ENCODE peak calls at places on chromosome 6, in four cellular contexts. One of them, this sample, is unnamed.

GRCh38 chr6:134117409-134117808 is 65.0 kb upstream of the SLC2A12 start:
- DNase-seq in lower lobe of right lung: no peak
- DNase-seq in thoracic aorta: no peak
- DNase-seq in AG09309: no peak
- DNase-seq in this sample: no peak

GRCh38 chr6:47197672-47198640 is 111.7 kb downstream of the TNFRSF21 start:
- DNase-seq in lower lobe of right lung: no peak
- DNase-seq in thoracic aorta: no peak
- DNase-seq in AG09309: no peak
- DNase-seq in this sample: no peak

GRCh38 chr6:8881663-8882062 is 446.3 kb upstream of the SLC35B3 start:
- DNase-seq in lower lobe of right lung: no peak
- DNase-seq in thoracic aorta: no peak
- DNase-seq in AG09309: no peak
- DNase-seq in this sample: no peak

GRCh38 chr6:159935065-159935464 is 33.8 kb upstream of the IGF2R start:
- DNase-seq in lower lobe of right lung: no peak
- DNase-seq in thoracic aorta: no peak
- DNase-seq in AG09309: no peak
- DNase-seq in this sample: no peak

GRCh38 chr6:148513145-148514071 is 170.8 kb downstream of the SASH1 start:
- DNase-seq in lower lobe of right lung: no peak
- DNase-seq in thoracic aorta: no peak
- DNase-seq in AG09309: no peak
- DNase-seq in this sample: no peak

GRCh38 chr6:163419413-163420314 is 5.1 kb downstream of the QKI start:
- DNase-seq in lower lobe of right lung: no peak
- DNase-seq in thoracic aorta: no peak
- DNase-seq in AG09309: no peak
- DNase-seq in this sample: peak; percentile 25

GRCh38 chr6:12298995-12299394 is 8.8 kb downstream of the EDN1 start:
- DNase-seq in lower lobe of right lung: no peak
- DNase-seq in thoracic aorta: no peak
- DNase-seq in AG09309: no peak
- DNase-seq in this sample: no peak

GRCh38 chr6:135637701-135638100 is 140.2 kb upstream of the AHI1 start:
- DNase-seq in lower lobe of right lung: no peak
- DNase-seq in thoracic aorta: no peak
- DNase-seq in AG09309: no peak
- DNase-seq in this sample: no peak

GRCh38 chr6:6890400-6890858 is 217.3 kb upstream of the RREB1 start:
- DNase-seq in lower lobe of right lung: no peak
- DNase-seq in thoracic aorta: no peak
- DNase-seq in AG09309: no peak
- DNase-seq in this sample: no peak

GRCh38 chr6:1757133-1757532 is 147.4 kb downstream of the FOXC1 start:
- DNase-seq in lower lobe of right lung: no peak
- DNase-seq in thoracic aorta: no peak
- DNase-seq in AG09309: no peak
- DNase-seq in this sample: no peak

GRCh38 chr6:111971866-111972532 is 81.9 kb upstream of the CCN6 start:
- DNase-seq in lower lobe of right lung: no peak
- DNase-seq in thoracic aorta: no peak
- DNase-seq in AG09309: no peak
- DNase-seq in this sample: peak; percentile 48

GRCh38 chr6:28542440-28543293 is 17.0 kb downstream of the GPX5 start:
- DNase-seq in lower lobe of right lung: peak; percentile 64
- DNase-seq in thoracic aorta: no peak
- DNase-seq in AG09309: peak; percentile 55
- DNase-seq in this sample: peak; percentile 88

GRCh38 chr6:129267028-129267427 is 384.1 kb downstream of the LAMA2 start:
- DNase-seq in lower lobe of right lung: no peak
- DNase-seq in thoracic aorta: no peak
- DNase-seq in AG09309: no peak
- DNase-seq in this sample: no peak

GRCh38 chr6:88867841-88868558 is 95.4 kb downstream of the RNGTT start:
- DNase-seq in lower lobe of right lung: no peak
- DNase-seq in thoracic aorta: no peak
- DNase-seq in AG09309: no peak
- DNase-seq in this sample: no peak

GRCh38 chr6:2839195-2839981 is 2.3 kb downstream of the SERPINB1 start:
- DNase-seq in lower lobe of right lung: no peak
- DNase-seq in thoracic aorta: no peak
- DNase-seq in AG09309: no peak
- DNase-seq in this sample: no peak

GRCh38 chr6:2990932-2991506 is 8.7 kb upstream of the NQO2 start:
- DNase-seq in lower lobe of right lung: no peak
- DNase-seq in thoracic aorta: no peak
- DNase-seq in AG09309: no peak
- DNase-seq in this sample: no peak

GRCh38 chr6:156796627-156797026 is 19.4 kb downstream of the ARID1B start:
- DNase-seq in lower lobe of right lung: no peak
- DNase-seq in thoracic aorta: no peak
- DNase-seq in AG09309: no peak
- DNase-seq in this sample: no peak

GRCh38 chr6:13554929-13555333 is 19.5 kb upstream of the SIRT5 start:
- DNase-seq in lower lobe of right lung: no peak
- DNase-seq in thoracic aorta: no peak
- DNase-seq in AG09309: no peak
- DNase-seq in this sample: no peak

GRCh38 chr6:3356056-3356823 is 97.5 kb downstream of the PSMG4 start:
- DNase-seq in lower lobe of right lung: peak; percentile 79
- DNase-seq in thoracic aorta: peak; percentile 35
- DNase-seq in AG09309: no peak
- DNase-seq in this sample: peak; percentile 73

GRCh38 chr6:52788478-52788877 is 15.1 kb downstream of the GSTA1 start:
- DNase-seq in lower lobe of right lung: no peak
- DNase-seq in thoracic aorta: no peak
- DNase-seq in AG09309: no peak
- DNase-seq in this sample: no peak

GRCh38 chr6:157224178-157224956 is 99.0 kb downstream of the TMEM242 start:
- DNase-seq in lower lobe of right lung: no peak
- DNase-seq in thoracic aorta: no peak
- DNase-seq in AG09309: no peak
- DNase-seq in this sample: peak; percentile 35

GRCh38 chr6:160733045-160733646 is 31.1 kb downstream of the PLG start:
- DNase-seq in lower lobe of right lung: no peak
- DNase-seq in thoracic aorta: no peak
- DNase-seq in AG09309: peak; percentile 23
- DNase-seq in this sample: peak; percentile 82

GRCh38 chr6:41039060-41039998 is at the start of gene UNC5CL:
- DNase-seq in lower lobe of right lung: peak; percentile 60
- DNase-seq in thoracic aorta: no peak
- DNase-seq in AG09309: no peak
- DNase-seq in this sample: peak; percentile 51

GRCh38 chr6:12653396-12653910 is 63.1 kb upstream of the PHACTR1 start:
- DNase-seq in lower lobe of right lung: no peak
- DNase-seq in thoracic aorta: no peak
- DNase-seq in AG09309: no peak
- DNase-seq in this sample: no peak

GRCh38 chr6:104642871-104643270 is 216.8 kb downstream of the HACE1 start:
- DNase-seq in lower lobe of right lung: no peak
- DNase-seq in thoracic aorta: no peak
- DNase-seq in AG09309: no peak
- DNase-seq in this sample: no peak

GRCh38 chr6:121691126-121691540 is 255.7 kb downstream of the GJA1 start:
- DNase-seq in lower lobe of right lung: no peak
- DNase-seq in thoracic aorta: no peak
- DNase-seq in AG09309: no peak
- DNase-seq in this sample: no peak

GRCh38 chr6:106128981-106129761 is 43.0 kb downstream of the PRDM1 start:
- DNase-seq in lower lobe of right lung: no peak
- DNase-seq in thoracic aorta: no peak
- DNase-seq in AG09309: peak; percentile 98
- DNase-seq in this sample: no peak

GRCh38 chr6:22102671-22103070 is 194.2 kb downstream of the PRL start:
- DNase-seq in lower lobe of right lung: no peak
- DNase-seq in thoracic aorta: no peak
- DNase-seq in AG09309: no peak
- DNase-seq in this sample: peak; percentile 63

GRCh38 chr6:39295538-39295937 is 18.7 kb downstream of the KCNK17 start:
- DNase-seq in lower lobe of right lung: no peak
- DNase-seq in thoracic aorta: no peak
- DNase-seq in AG09309: no peak
- DNase-seq in this sample: no peak

GRCh38 chr6:159104931-159105330 is 60.1 kb upstream of the TAGAP start:
- DNase-seq in lower lobe of right lung: no peak
- DNase-seq in thoracic aorta: no peak
- DNase-seq in AG09309: no peak
- DNase-seq in this sample: peak; percentile 49

GRCh38 chr6:11025911-11026635 is 18.0 kb downstream of the ELOVL2 start:
- DNase-seq in lower lobe of right lung: no peak
- DNase-seq in thoracic aorta: no peak
- DNase-seq in AG09309: no peak
- DNase-seq in this sample: peak; percentile 44

GRCh38 chr6:5956939-5957338 is 49.8 kb downstream of the NRN1 start:
- DNase-seq in lower lobe of right lung: no peak
- DNase-seq in thoracic aorta: no peak
- DNase-seq in AG09309: no peak
- DNase-seq in this sample: no peak

GRCh38 chr6:160263214-160263939 is 4.8 kb upstream of the SLC22A2 start:
- DNase-seq in lower lobe of right lung: no peak
- DNase-seq in thoracic aorta: no peak
- DNase-seq in AG09309: no peak
- DNase-seq in this sample: no peak

GRCh38 chr6:135210632-135211305 is 29.7 kb downstream of the MYB start:
- DNase-seq in lower lobe of right lung: no peak
- DNase-seq in thoracic aorta: no peak
- DNase-seq in AG09309: no peak
- DNase-seq in this sample: no peak

GRCh38 chr6:44542401-44543116 is 155.1 kb downstream of the CDC5L start:
- DNase-seq in lower lobe of right lung: no peak
- DNase-seq in thoracic aorta: no peak
- DNase-seq in AG09309: no peak
- DNase-seq in this sample: no peak

GRCh38 chr6:44548319-44548718 is 160.8 kb downstream of the CDC5L start:
- DNase-seq in lower lobe of right lung: no peak
- DNase-seq in thoracic aorta: no peak
- DNase-seq in AG09309: no peak
- DNase-seq in this sample: no peak

GRCh38 chr6:44549516-44549915 is 162.0 kb downstream of the CDC5L start:
- DNase-seq in lower lobe of right lung: no peak
- DNase-seq in thoracic aorta: no peak
- DNase-seq in AG09309: no peak
- DNase-seq in this sample: no peak

GRCh38 chr6:44543664-44544063 is 156.2 kb downstream of the CDC5L start:
- DNase-seq in lower lobe of right lung: no peak
- DNase-seq in thoracic aorta: no peak
- DNase-seq in AG09309: no peak
- DNase-seq in this sample: no peak

GRCh38 chr6:44545224-44545623 is 157.7 kb downstream of the CDC5L start:
- DNase-seq in lower lobe of right lung: no peak
- DNase-seq in thoracic aorta: no peak
- DNase-seq in AG09309: no peak
- DNase-seq in this sample: no peak
- TF ChIP-seq CTCF in lower lobe of right lung: no peak
- TF ChIP-seq CTCF in thoracic aorta: no peak
- TF ChIP-seq CTCF in AG09309: no peak
- TF ChIP-seq CTCF in this sample: no peak

DNA sequence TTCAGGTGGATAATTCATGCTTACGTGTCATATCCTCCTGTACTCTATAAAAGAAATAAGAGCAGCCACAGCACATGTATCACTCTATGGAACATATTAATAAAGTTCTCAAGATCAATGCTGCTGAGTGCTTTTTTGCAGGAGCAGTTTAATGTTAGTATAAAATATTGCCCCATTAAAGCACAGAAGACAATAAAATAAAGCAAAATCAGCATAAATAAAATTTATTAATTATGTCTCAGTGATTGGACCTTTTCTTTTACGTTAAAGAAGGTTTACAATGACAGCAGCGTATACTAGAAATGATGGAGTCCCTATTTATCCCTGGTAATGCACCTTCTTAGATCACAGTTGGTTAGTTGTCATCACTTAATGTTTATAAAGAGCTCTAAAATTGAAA is 517.7 kb downstream of the EYS start:
- DNase-seq in lower lobe of right lung: no peak
- DNase-seq in thoracic aorta: no peak
- DNase-seq in AG09309: no peak
- DNase-seq in this sample: no peak
- H3K4me3 ChIP-seq in lower lobe of right lung: no peak overlapping the region
- H3K4me3 ChIP-seq in thoracic aorta: no peak overlapping the region
- H3K4me3 ChIP-seq in AG09309: no peak overlapping the region
- H3K4me3 ChIP-seq in this sample: no peak overlapping the region

GRCh38 chr6:116941727-116942126 is 64.7 kb downstream of the RFX6 start:
- DNase-seq in lower lobe of right lung: no peak
- DNase-seq in thoracic aorta: no peak
- DNase-seq in AG09309: no peak
- DNase-seq in this sample: no peak
- TF ChIP-seq CTCF in lower lobe of right lung: no peak
- TF ChIP-seq CTCF in thoracic aorta: no peak
- TF ChIP-seq CTCF in AG09309: no peak
- TF ChIP-seq CTCF in this sample: no peak

GRCh38 chr6:20953019-20953418 is 418.8 kb downstream of the CDKAL1 start:
- DNase-seq in lower lobe of right lung: no peak
- DNase-seq in thoracic aorta: no peak
- DNase-seq in AG09309: no peak
- DNase-seq in this sample: no peak
- H3K4me3 ChIP-seq in lower lobe of right lung: no peak overlapping the region
- H3K4me3 ChIP-seq in thoracic aorta: no peak overlapping the region
- H3K4me3 ChIP-seq in AG09309: no peak overlapping the region
- H3K4me3 ChIP-seq in this sample: no peak overlapping the region

GRCh38 chr6:152701081-152701862 is 3.6 kb downstream of the MYCT1 start:
- DNase-seq in lower lobe of right lung: no peak
- DNase-seq in thoracic aorta: no peak
- DNase-seq in AG09309: no peak
- DNase-seq in this sample: no peak
- TF ChIP-seq CTCF in lower lobe of right lung: no peak
- TF ChIP-seq CTCF in thoracic aorta: no peak
- TF ChIP-seq CTCF in AG09309: no peak
- TF ChIP-seq CTCF in this sample: no peak

DNA sequence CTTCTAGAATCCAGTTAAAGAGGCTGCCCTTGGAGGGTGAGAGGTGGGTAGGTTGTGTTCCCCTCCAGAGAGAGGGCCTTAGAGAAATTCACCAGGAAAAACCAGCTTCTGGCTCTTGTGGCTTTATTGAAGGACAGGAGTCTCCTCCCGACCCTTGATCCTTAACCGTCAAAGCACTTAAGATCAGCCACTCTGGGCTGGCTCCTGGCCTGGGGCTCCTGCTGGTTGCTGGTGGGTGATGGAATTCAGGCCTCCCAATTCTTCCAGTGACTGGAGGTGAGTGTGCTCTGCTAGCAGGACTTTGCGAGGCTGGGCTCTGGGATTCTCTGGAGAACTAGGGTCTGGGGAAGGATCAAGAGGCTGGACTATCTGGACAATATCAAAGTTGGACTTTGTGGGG is 75.6 kb upstream of the LGSN start:
- DNase-seq in lower lobe of right lung: no peak
- DNase-seq in thoracic aorta: no peak
- DNase-seq in AG09309: no peak
- DNase-seq in this sample: no peak
- H3K4me3 ChIP-seq in lower lobe of right lung: no peak overlapping the region
- H3K4me3 ChIP-seq in thoracic aorta: no peak overlapping the region
- H3K4me3 ChIP-seq in AG09309: no peak overlapping the region
- H3K4me3 ChIP-seq in this sample: no peak overlapping the region